ENCODE peak calls at places on chromosomes 11 and 22, in eight cellular contexts. L is stromal cell of bone marrow; E is naive thymus-derived CD8-positive, alpha-beta T cell; S is RWPE1; Z is activated T-helper 9 cell treated with anti-CD3 and anti-CD28 coated beads, Interleukin-2, amount 50 U/mL, for 16 hours; Q is activated CD4-positive, alpha-beta T cell treated with anti-CD3 and anti-CD28 coated beads, Interleukin-2, amount 10 ng/mL, durations not matched to agents 7 days and 5 days; R is fibroblast of mammary gland; I is cardiac fibroblast. H is an unnamed sample.

GRCh38 chr22:28181332-28181731 is 262.3 kb upstream of the PITPNB start:
- DNase-seq in L (no peak), E (no peak), S (no peak), Z (no peak), Q (no peak), R (no peak), I (peak; percentile 59), H (peak; percentile 59)

GRCh38 chr11:60899021-60899936 is 7.1 kb downstream of the PRPF19 start:
- DNase-seq in L (peak; percentile 53), E (peak; percentile 63), S (peak; percentile 52), Z (no peak), Q (peak; percentile 26), R (peak; percentile 68), I (peak; percentile 82), H (peak; percentile 71)

GRCh38 chr22:47598864-47599263 is 836.4 kb downstream of the TBC1D22A start:
- DNase-seq in L (no peak), E (no peak), S (no peak), Z (no peak), Q (no peak), R (no peak), I (no peak), H (no peak)

GRCh38 chr11:33645686-33646085 is 54.9 kb downstream of the C11orf91 start:
- DNase-seq in L (no peak), E (no peak), S (no peak), Z (no peak), Q (no peak), R (no peak), I (no peak), H (no peak)

GRCh38 chr22:36184433-36185035 is 17.1 kb downstream of the APOL4 start:
- DNase-seq in L (peak; percentile 69), E (no peak), S (no peak), Z (no peak), Q (no peak), R (peak; percentile 56), I (peak; percentile 78), H (peak; percentile 32)

GRCh38 chr22:44583076-44583760 is 85.2 kb upstream of the RTL6 start:
- DNase-seq in L (no peak), E (no peak), S (peak; percentile 8), Z (no peak), Q (no peak), R (peak; percentile 17), I (peak; percentile 40), H (peak; percentile 11)

GRCh38 chr11:20110908-20111669 is 49.2 kb downstream of the DBX1 start:
- DNase-seq in L (peak; percentile 54), E (peak; percentile 35), S (peak; percentile 71), Z (no peak), Q (peak; percentile 63), R (peak; percentile 97), I (peak; percentile 61), H (peak; percentile 66)

GRCh38 chr11:3058753-3059664 is 1.8 kb upstream of the CARS1 start:
- DNase-seq in L (peak; percentile 79), E (no peak), S (peak; percentile 57), Z (no peak), Q (no peak), R (peak; percentile 92), I (peak; percentile 72), H (peak; percentile 95)

GRCh38 chr11:18367431-18367830 is 26.9 kb upstream of the LDHA start:
- DNase-seq in L (no peak), E (no peak), S (no peak), Z (no peak), Q (no peak), R (peak; percentile 26), I (peak; percentile 28), H (peak; percentile 69)

GRCh38 chr11:76658651-76659650 is 11.6 kb downstream of the LRRC32 start:
- DNase-seq in L (no peak), E (no peak), S (no peak), Z (no peak), Q (no peak), R (no peak), I (no peak), H (no peak)

GRCh38 chr22:31906086-31906485 is 38.2 kb upstream of the YWHAH start:
- DNase-seq in L (no peak), E (no peak), S (no peak), Z (no peak), Q (no peak), R (no peak), I (no peak), H (no peak)

GRCh38 chr11:72229925-72230763 is 5.6 kb downstream of the INPPL1 start:
- DNase-seq in L (no peak), E (no peak), S (no peak), Z (no peak), Q (no peak), R (no peak), I (no peak), H (no peak)

GRCh38 chr11:34251640-34251980 is 106.2 kb downstream of the ABTB2 start:
- DNase-seq in L (peak; percentile 36), E (no peak), S (no peak), Z (no peak), Q (no peak), R (peak; percentile 43), I (peak; percentile 46), H (peak; percentile 49)

GRCh38 chr11:63998558-63999348 is 12.5 kb downstream of the OTUB1 start:
- DNase-seq in L (no peak), E (no peak), S (peak; percentile 81), Z (no peak), Q (no peak), R (no peak), I (no peak), H (no peak)

GRCh38 chr22:22463855-22464540 is 44.5 kb downstream of the ZNF280B start:
- DNase-seq in L (peak; percentile 27), E (peak; percentile 52), S (peak; percentile 48), Z (peak; percentile 7), Q (peak; percentile 73), R (peak; percentile 64), I (peak; percentile 78), H (peak; percentile 56)

GRCh38 chr11:57460017-57460755 is at the start of gene RTN4RL2:
- DNase-seq in L (no peak), E (peak; percentile 25), S (peak; percentile 71), Z (no peak), Q (peak; percentile 55), R (peak; percentile 57), I (peak; percentile 58), H (peak; percentile 28)

GRCh38 chr22:37905534-37906363 is at the start of gene MICALL1:
- DNase-seq in L (peak; percentile 45), E (no peak), S (peak; percentile 65), Z (peak; percentile 53), Q (peak; percentile 59), R (peak; percentile 75), I (peak; percentile 78), H (peak; percentile 75)

GRCh38 chr11:11349870-11350325 is 3.2 kb downstream of the CSNK2A3 start:
- DNase-seq in L (peak; percentile 70), E (no peak), S (peak; percentile 26), Z (no peak), Q (no peak), R (peak; percentile 87), I (peak; percentile 93), H (peak; percentile 32)

GRCh38 chr22:47146391-47146790 is 383.9 kb downstream of the TBC1D22A start:
- DNase-seq in L (no peak), E (no peak), S (no peak), Z (no peak), Q (no peak), R (no peak), I (no peak), H (no peak)

GRCh38 chr11:94593030-94593429 is 25.9 kb downstream of the PIWIL4 start:
- DNase-seq in L (peak; percentile 21), E (no peak), S (no peak), Z (no peak), Q (no peak), R (peak; percentile 61), I (no peak), H (peak; percentile 29)

GRCh38 chr11:97202613-97203292 is 812.9 kb downstream of the JRKL start:
- DNase-seq in L (no peak), E (no peak), S (no peak), Z (no peak), Q (no peak), R (no peak), I (no peak), H (no peak)

GRCh38 chr11:11866203-11866602 is 24.4 kb downstream of the USP47 start:
- DNase-seq in L (no peak), E (no peak), S (no peak), Z (no peak), Q (no peak), R (no peak), I (no peak), H (no peak)

GRCh38 chr11:119843760-119844330 is 114.8 kb upstream of the NECTIN1 start:
- DNase-seq in L (no peak), E (no peak), S (peak; percentile 77), Z (no peak), Q (no peak), R (peak; percentile 23), I (no peak), H (no peak)

GRCh38 chr22:29470159-29470855 is 9.7 kb upstream of the NEFH start:
- DNase-seq in L (peak; percentile 13), E (peak; percentile 49), S (peak; percentile 66), Z (peak; percentile 61), Q (peak; percentile 86), R (peak; percentile 26), I (peak; percentile 55), H (peak; percentile 57)

GRCh38 chr11:107275632-107276031 is 182.0 kb downstream of the CWF19L2 start:
- DNase-seq in L (no peak), E (no peak), S (no peak), Z (no peak), Q (no peak), R (peak; percentile 29), I (no peak), H (no peak)

GRCh38 chr11:112219476-112220232 is 6.6 kb upstream of the PTS start:
- DNase-seq in L (peak; percentile 57), E (peak; percentile 81), S (peak; percentile 62), Z (no peak), Q (peak; percentile 67), R (peak; percentile 82), I (peak; percentile 86), H (peak; percentile 75)

GRCh38 chr11:74311352-74311926 is at the start of gene P4HA3:
- DNase-seq in L (no peak), E (no peak), S (peak; percentile 74), Z (peak; percentile 6), Q (peak; percentile 54), R (peak; percentile 44), I (peak; percentile 68), H (peak; percentile 58)

GRCh38 chr11:74647404-74647803 is 55.0 kb downstream of the POLD3 start:
- DNase-seq in L (no peak), E (no peak), S (no peak), Z (no peak), Q (no peak), R (peak; percentile 61), I (peak; percentile 21), H (peak; percentile 56)

GRCh38 chr22:24683671-24684070 is 80.7 kb downstream of the GGT1 start:
- DNase-seq in L (peak; percentile 25), E (no peak), S (no peak), Z (no peak), Q (no peak), R (peak; percentile 31), I (peak; percentile 91), H (peak; percentile 93)

GRCh38 chr11:108947654-108948570 is 283.0 kb downstream of the DDX10 start:
- DNase-seq in L (no peak), E (no peak), S (peak; percentile 77), Z (no peak), Q (no peak), R (peak; percentile 80), I (no peak), H (peak; percentile 91)

GRCh38 chr11:120192831-120193625 is 17.8 kb upstream of the OAF start:
- DNase-seq in L (no peak), E (no peak), S (no peak), Z (no peak), Q (no peak), R (no peak), I (no peak), H (no peak)

GRCh38 chr11:126072141-126072741 is 9.6 kb upstream of the CDON start:
- DNase-seq in L (no peak), E (no peak), S (peak; percentile 14), Z (no peak), Q (no peak), R (no peak), I (no peak), H (no peak)

H was measured in iris pigment epithelial cell.